ENCODE peak calls at places on chromosome 15, in seven cellular contexts. F is colonic mucosa, E is cardiac muscle cell, L is breast epithelium, R is hepatocyte, V is lower lobe of right lung, J is choroid plexus epithelial cell. N is an unnamed sample.
A peak's percentile ranks its signal among the peaks of the same experiment; 100 is the strongest.

GRCh38 chr15:23437146-23437545 is 9.9 kb downstream of the GOLGA6L2 start:
- DNase-seq in F (no peak), E (no peak), L (no peak), R (no peak), V (no peak), J (no peak), N (no peak)

GRCh38 chr15:38088971-38089370 is 154.5 kb downstream of the TMCO5A start:
- DNase-seq in F (no peak), E (no peak), L (no peak), R (no peak), V (no peak), J (no peak), N (no peak)

GRCh38 chr15:23069496-23070166 is 30.3 kb upstream of the TUBGCP5 start:
- DNase-seq in F (no peak), E (no peak), L (no peak), R (no peak), V (no peak), J (no peak), N (no peak)

GRCh38 chr15:91572110-91572509 is 281.4 kb upstream of the SLCO3A1 start:
- DNase-seq in F (no peak), E (no peak), L (peak; percentile 28), R (no peak), V (no peak), J (peak; percentile 33), N (peak; percentile 86)

GRCh38 chr15:101692799-101693198 is 31.5 kb downstream of the TARS3 start:
- DNase-seq in F (no peak), E (no peak), L (no peak), R (no peak), V (no peak), J (peak; percentile 64), N (no peak)

GRCh38 chr15:62770752-62771151 is 271.8 kb upstream of the TPM1 start:
- DNase-seq in F (no peak), E (no peak), L (no peak), R (peak; percentile 51), V (no peak), J (peak; percentile 78), N (peak; percentile 88)

GRCh38 chr15:87599616-87600015 is 656.9 kb downstream of the NTRK3 start:
- DNase-seq in F (no peak), E (no peak), L (no peak), R (no peak), V (no peak), J (peak; percentile 41), N (no peak)

GRCh38 chr15:99704444-99704838 is 28.8 kb downstream of the LYSMD4 start:
- DNase-seq in F (peak; percentile 46), E (peak; percentile 90), L (no peak), R (peak; percentile 92), V (no peak), J (peak; percentile 97), N (peak; percentile 91)

GRCh38 chr15:91627473-91628309 is 225.8 kb upstream of the SLCO3A1 start:
- DNase-seq in F (no peak), E (peak; percentile 58), L (peak; percentile 27), R (peak; percentile 8), V (peak; percentile 47), J (peak; percentile 2), N (peak; percentile 14)

GRCh38 chr15:41891946-41892345 is 1.9 kb downstream of the SPTBN5 start:
- DNase-seq in F (no peak), E (no peak), L (no peak), R (no peak), V (no peak), J (no peak), N (no peak)

GRCh38 chr15:74179101-74179841 is 5.8 kb downstream of the ISLR start:
- DNase-seq in F (no peak), E (no peak), L (peak; percentile 71), R (peak; percentile 54), V (peak; percentile 53), J (peak; percentile 96), N (peak; percentile 89)

GRCh38 chr15:74158855-74159650 is 14.5 kb upstream of the ISLR start:
- DNase-seq in F (no peak), E (no peak), L (no peak), R (no peak), V (no peak), J (no peak), N (no peak)

GRCh38 chr15:76433798-76434400 is 97.3 kb downstream of the ISL2 start:
- DNase-seq in F (no peak), E (no peak), L (no peak), R (no peak), V (no peak), J (peak; percentile 51), N (no peak)

GRCh38 chr15:92705693-92706618 is 50.4 kb upstream of the FAM174B start:
- DNase-seq in F (no peak), E (no peak), L (peak; percentile 29), R (no peak), V (no peak), J (no peak), N (no peak)
- H3K4me3 ChIP-seq in F (no peak overlapping the region), E (no peak overlapping the region), L (no peak overlapping the region), R (no peak overlapping the region), V (no peak overlapping the region), J (no peak overlapping the region), N (no peak overlapping the region)

GRCh38 chr15:94412979-94413741 is 181.8 kb downstream of the MCTP2 start:
- DNase-seq in F (peak; percentile 47), E (peak; percentile 58), L (no peak), R (peak; percentile 48), V (no peak), J (peak; percentile 59), N (peak; percentile 35)
- TF ChIP-seq CTCF in F (peak; percentile 34), E (peak; percentile 32), L (no peak), R (peak; percentile 69), V (peak; percentile 37), J (peak; percentile 48), N (peak; percentile 44)

GRCh38 chr15:96337991-96338771 is 7.7 kb downstream of the NR2F2 start:
- DNase-seq in F (peak; percentile 14), E (no peak), L (no peak), R (no peak), V (no peak), J (peak; percentile 26), N (peak; percentile 24)
- H3K4me3 ChIP-seq in F (peak overlapping the region; percentile 2), E (no peak overlapping the region), L (peak overlapping the region; percentile 89), R (peak overlapping the region; percentile 28), V (peak overlapping the region; percentile 71), J (peak overlapping the region; percentile 94), N (peak overlapping the region; percentile 95)

DNA sequence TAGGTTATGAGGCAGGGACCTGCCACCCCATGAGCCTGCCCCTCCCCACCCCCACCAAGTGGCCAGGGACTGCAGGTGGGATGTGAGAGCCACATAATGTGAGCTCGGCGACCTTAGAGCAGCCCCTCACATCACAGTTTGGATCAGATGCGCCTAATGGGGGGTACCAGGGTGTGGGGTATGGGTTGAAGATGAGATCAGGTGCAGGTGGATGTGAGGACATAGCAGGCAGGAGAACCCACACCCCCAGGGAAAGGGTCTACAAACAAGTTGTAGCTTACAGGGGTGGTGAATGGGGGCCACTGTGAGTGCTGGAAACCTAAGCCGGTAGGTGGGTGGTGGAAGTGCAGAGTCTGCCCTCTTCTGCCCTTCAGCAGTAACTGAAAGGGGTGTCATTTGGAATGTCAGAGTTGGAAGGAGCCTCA is 94.0 kb downstream of the CORO2B start:
- DNase-seq in F (no peak), E (peak; percentile 50), L (no peak), R (no peak), V (no peak), J (peak; percentile 19), N (peak; percentile 37)
- TF ChIP-seq CTCF in F (no peak), E (no peak), L (no peak), R (peak; percentile 17), V (no peak), J (peak; percentile 43), N (peak; percentile 55)

GRCh38 chr15:26891448-26891881 is 24.6 kb downstream of the GABRA5 start:
- DNase-seq in F (peak; percentile 50), E (peak; percentile 86), L (peak; percentile 35), R (peak; percentile 88), V (no peak), J (peak; percentile 82), N (peak; percentile 56)
- H3K4me3 ChIP-seq in F (no peak overlapping the region), E (no peak overlapping the region), L (peak overlapping the region; percentile 52), R (no peak overlapping the region), V (peak overlapping the region; percentile 28), J (peak overlapping the region; percentile 39), N (no peak overlapping the region)

DNA sequence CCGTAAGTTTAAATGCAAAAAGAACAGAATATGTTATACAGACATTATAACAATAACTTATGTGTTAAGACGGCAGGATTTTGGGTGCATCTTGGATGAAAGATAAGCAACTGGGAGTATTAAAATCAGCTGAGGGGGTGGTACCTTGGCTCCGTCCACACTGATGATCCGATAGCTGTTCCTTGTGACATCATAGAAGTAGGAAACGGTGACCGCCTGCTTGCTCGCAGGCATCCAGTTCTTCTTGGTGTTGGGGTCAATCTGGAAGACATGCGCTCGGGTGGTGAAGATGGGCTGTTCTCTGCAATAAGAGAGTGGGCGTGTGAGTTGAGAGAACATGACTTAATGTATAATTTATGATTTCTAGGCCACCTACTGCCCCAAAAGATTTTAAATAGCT is 60.0 kb downstream of the HOMER2 start:
- DNase-seq in F (no peak), E (no peak), L (no peak), R (no peak), V (no peak), J (no peak), N (no peak)
- TF ChIP-seq CTCF in F (no peak), E (no peak), L (no peak), R (no peak), V (no peak), J (no peak), N (no peak)

GRCh38 chr15:31483924-31484368 is 157.3 kb downstream of the KLF13 start:
- DNase-seq in F (no peak), E (no peak), L (peak; percentile 12), R (no peak), V (no peak), J (no peak), N (no peak)
- H3K4me3 ChIP-seq in F (no peak overlapping the region), E (no peak overlapping the region), L (peak overlapping the region; percentile 66), R (no peak overlapping the region), V (no peak overlapping the region), J (no peak overlapping the region), N (no peak overlapping the region)

DNA sequence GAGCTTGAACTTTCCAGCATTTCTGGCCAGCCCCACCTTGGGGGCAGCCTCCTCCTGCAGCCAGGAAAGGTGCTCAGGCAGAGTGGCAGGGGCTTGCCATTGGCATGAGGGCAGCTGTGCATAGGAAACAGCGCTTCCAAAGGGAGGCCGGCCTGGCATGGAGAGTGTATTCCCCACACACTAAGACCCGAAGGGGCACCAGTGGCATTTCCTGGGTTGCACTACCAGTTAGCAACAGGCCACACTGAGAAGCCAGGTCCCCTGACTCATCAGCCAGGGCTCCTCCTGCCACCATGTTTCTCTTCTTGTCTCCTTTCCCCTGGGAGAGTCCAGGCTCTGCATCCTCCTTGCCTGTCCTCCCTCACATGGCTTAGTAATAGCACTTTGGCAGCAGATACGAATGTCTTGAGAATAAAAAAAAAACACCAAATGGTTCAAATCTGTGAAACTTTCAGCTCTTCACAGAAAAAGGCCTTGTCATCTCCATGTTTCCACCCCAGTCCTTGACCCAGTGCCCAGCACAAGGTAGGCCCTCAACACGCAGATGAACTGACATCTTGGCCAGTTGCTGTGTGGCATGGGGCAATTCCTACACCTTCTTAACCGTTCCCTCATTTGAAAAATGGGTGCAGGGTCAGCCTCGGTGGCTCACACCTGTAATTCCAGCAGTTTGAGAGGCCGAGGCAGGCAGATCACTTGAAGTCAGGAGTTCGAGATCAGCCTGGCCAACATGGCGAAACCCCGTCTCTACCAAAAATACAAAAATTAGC is 180.4 kb downstream of the SMAD6 start:
- DNase-seq in F (peak; percentile 17), E (no peak), L (no peak), R (no peak), V (no peak), J (peak; percentile 42), N (peak; percentile 88)
- TF ChIP-seq CTCF in F (no peak), E (no peak), L (no peak), R (no peak), V (no peak), J (no peak), N (no peak)

N was measured in fibroblast of mammary gland.